ENCODE peak calls at places on chromosomes 13 and 19, in eight cellular contexts. U, G, T, E, L, R, V and C are unnamed samples.

GRCh38 chr13:21395953-21396352 is 63.1 kb downstream of the ZDHHC20 start:
- ATAC-seq in G (no peak), L (no peak), U (no peak), V (peak; percentile 65), T (no peak), R (no peak), E (no peak), C (no peak)

GRCh38 chr13:110625771-110626321 is 10.5 kb downstream of the NAXD start:
- ATAC-seq in V (no peak), R (no peak), G (no peak), T (no peak), U (no peak), L (no peak), E (no peak), C (peak; percentile 93)

GRCh38 chr13:23579886-23580706 is 9.9 kb downstream of the TNFRSF19 start:
- ATAC-seq in T (no peak), L (no peak), V (no peak), R (no peak), G (peak; percentile 36), U (no peak), E (no peak), C (peak; percentile 7)

GRCh38 chr13:49938921-49939320 is 2.8 kb upstream of the SPRYD7 start:
- ATAC-seq in U (no peak), G (no peak), R (no peak), T (no peak), V (no peak), E (no peak), L (no peak), C (no peak)

GRCh38 chr19:48918801-48919247 is 14.7 kb upstream of the DHDH start:
- ATAC-seq in T (no peak), U (peak; percentile 83), L (no peak), G (no peak), R (no peak), V (no peak), E (peak; percentile 47), C (no peak)

GRCh38 chr13:43200307-43200706 is 176.9 kb downstream of the DNAJC15 start:
- ATAC-seq in L (no peak), R (no peak), E (no peak), G (no peak), V (no peak), T (no peak), U (no peak), C (no peak)

GRCh38 chr19:3849092-3849491 is 19.7 kb downstream of the ZFR2 start:
- ATAC-seq in E (peak; percentile 76), G (no peak), U (peak; percentile 93), V (peak; percentile 61), L (no peak), T (no peak), R (peak; percentile 80), C (peak; percentile 69)

GRCh38 chr13:109794095-109794494 is 7.7 kb upstream of the IRS2 start:
- ATAC-seq in E (no peak), V (no peak), U (no peak), T (no peak), G (no peak), R (no peak), L (peak; percentile 66), C (peak; percentile 48)

GRCh38 chr13:114089751-114090400 is 42.5 kb downstream of the RASA3 start:
- ATAC-seq in R (no peak), E (no peak), G (no peak), V (no peak), L (no peak), T (no peak), U (no peak), C (no peak)

GRCh38 chr19:16038196-16038695 is 38.0 kb upstream of the TPM4 start:
- ATAC-seq in T (no peak), E (no peak), L (no peak), V (no peak), R (no peak), U (no peak), G (no peak), C (no peak)

GRCh38 chr13:48727252-48728011 is 73.7 kb downstream of the CYSLTR2 start:
- ATAC-seq in R (no peak), E (peak; percentile 16), T (no peak), U (no peak), G (peak; percentile 83), L (no peak), V (no peak), C (no peak)

GRCh38 chr19:56398809-56399208 is 5.3 kb upstream of the ZNF583 start:
- ATAC-seq in U (no peak), L (no peak), R (no peak), G (no peak), E (no peak), T (no peak), V (no peak), C (no peak)

GRCh38 chr13:85806553-85807175 is 7.4 kb upstream of the SLITRK6 start:
- ATAC-seq in T (peak; percentile 64), L (no peak), E (no peak), R (no peak), V (no peak), U (peak; percentile 82), G (peak; percentile 70), C (peak; percentile 52)

GRCh38 chr19:8657869-8658268 is 27.4 kb downstream of the NFILZ start:
- ATAC-seq in V (no peak), E (no peak), T (no peak), L (no peak), U (no peak), R (no peak), G (no peak), C (no peak)

GRCh38 chr19:29702958-29703320 is 12.1 kb downstream of the C19orf12 start:
- ATAC-seq in R (no peak), V (no peak), U (no peak), T (no peak), G (no peak), E (no peak), L (no peak), C (no peak)

GRCh38 chr13:48493076-48493765 is 39.7 kb downstream of the RCBTB2 start:
- ATAC-seq in T (no peak), R (no peak), U (no peak), G (peak; percentile 11), E (peak; percentile 32), V (peak; percentile 33), L (peak; percentile 40), C (peak; percentile 22)

GRCh38 chr13:109875746-109876145 is 89.4 kb upstream of the IRS2 start:
- ATAC-seq in E (no peak), R (no peak), L (no peak), V (no peak), T (no peak), G (no peak), U (no peak), C (no peak)

GRCh38 chr13:97250560-97250959 is 28.4 kb downstream of the MBNL2 start:
- ATAC-seq in G (no peak), U (no peak), V (peak; percentile 27), R (no peak), T (peak; percentile 11), L (no peak), E (no peak), C (no peak)

GRCh38 chr19:53927745-53928144 is 18.7 kb downstream of the CACNG7 start:
- ATAC-seq in V (no peak), L (no peak), T (peak; percentile 56), G (no peak), U (peak; percentile 78), E (no peak), R (no peak), C (no peak)

GRCh38 chr19:34173145-34173956 is 1.0 kb downstream of the LSM14A start:
- ATAC-seq in U (peak; percentile 43), E (no peak), V (peak; percentile 5), R (no peak), T (peak; percentile 12), L (peak; percentile 25), G (peak; percentile 9), C (peak; percentile 53)

GRCh38 chr13:48175200-48175599 is 57.8 kb upstream of the ITM2B start:
- ATAC-seq in V (no peak), G (no peak), E (no peak), R (no peak), U (no peak), L (no peak), T (no peak), C (no peak)

GRCh38 chr19:46218160-46218559 is 11.4 kb upstream of the IGFL1 start:
- ATAC-seq in G (no peak), E (no peak), T (no peak), V (no peak), L (no peak), U (no peak), R (no peak), C (no peak)

GRCh38 chr19:17450264-17451075 is 2.0 kb upstream of the TMEM221 start:
- ATAC-seq in V (no peak), E (peak; percentile 80), U (no peak), G (no peak), R (no peak), L (no peak), T (no peak), C (peak; percentile 95)

GRCh38 chr19:45321848-45322247 is 827 bp downstream of the CKM start:
- ATAC-seq in R (no peak), U (no peak), L (no peak), V (no peak), T (no peak), G (peak; percentile 36), E (no peak), C (no peak)

GRCh38 chr13:48596128-48596429 is 57.6 kb upstream of the CYSLTR2 start:
- ATAC-seq in V (no peak), R (no peak), U (no peak), E (no peak), G (no peak), L (no peak), T (no peak), C (peak; percentile 51)

GRCh38 chr19:4319067-4319718 is 14.8 kb downstream of the FSD1 start:
- ATAC-seq in G (no peak), L (peak; percentile 14), R (no peak), T (no peak), E (no peak), U (no peak), V (no peak), C (no peak)

GRCh38 chr19:55041627-55042343 is 3.7 kb upstream of the GP6 start:
- ATAC-seq in R (no peak), G (no peak), V (peak; percentile 58), U (no peak), E (peak; percentile 85), L (peak; percentile 15), T (no peak), C (no peak)

GRCh38 chr13:56988543-56988942 is 152.2 kb upstream of the PRR20A start:
- ATAC-seq in V (no peak), T (no peak), U (no peak), L (no peak), G (no peak), E (no peak), R (no peak), C (no peak)